ENCODE peak calls at places on chromosomes 12 and 14, in nine cellular contexts. W is nephron progenitor cell, X is DMS 273 treated with DMSO at 0.1 percent for 48 hours, N is foreskin fibroblast, M is germinal center, I is putamen, D is astrocyte of the spinal cord, S is left cardiac atrium, Y is NCI-H2171 treated with DMSO at 0.1 percent for 48 hours. K is an unnamed sample.

GRCh38 chr12:88650715-88651114 is 70.4 kb upstream of the KITLG start:
- DNase-seq in N (peak), S (no peak), M (no peak), X (no peak), Y (no peak), W (no peak), I (no peak), D (peak), K (peak)

GRCh38 chr12:17661250-17661649 is 428.7 kb downstream of the RERGL start:
- DNase-seq in M (no peak), W (no peak), I (no peak), S (no peak), Y (no peak), X (no peak), D (no peak), N (no peak), K (no peak)

GRCh38 chr12:75705749-75706719 is 194.6 kb upstream of the KRR1 start:
- DNase-seq in M (no peak), Y (no peak), W (peak), S (peak), N (peak), X (no peak), I (no peak), D (peak), K (peak)

GRCh38 chr12:121883315-121883660 is 5.3 kb upstream of the PSMD9 start:
- DNase-seq in S (no peak), I (no peak), W (no peak), D (no peak), X (no peak), M (no peak), N (no peak), Y (no peak), K (no peak)

GRCh38 chr12:3315201-3315661 is 175.8 kb upstream of the PRMT8 start:
- DNase-seq in W (no peak), I (no peak), S (peak), N (peak), M (no peak), X (no peak), Y (no peak), D (peak), K (peak)

GRCh38 chr14:60328588-60328987 is 79.6 kb downstream of the PPM1A start:
- DNase-seq in W (no peak), S (no peak), Y (no peak), D (no peak), X (no peak), M (no peak), I (no peak), N (no peak), K (no peak)

GRCh38 chr12:1576410-1577240 is 17.8 kb downstream of the FBXL14 start:
- DNase-seq in I (no peak), Y (no peak), M (no peak), N (peak), X (no peak), D (peak), W (peak), S (peak), K (peak)

GRCh38 chr14:64641760-64642159 is 62.5 kb upstream of the PLEKHG3 start:
- DNase-seq in W (no peak), M (no peak), I (no peak), D (no peak), Y (no peak), X (no peak), S (no peak), N (no peak), K (no peak)

GRCh38 chr12:44774815-44775411 is 101.2 kb downstream of the NELL2 start:
- DNase-seq in N (no peak), M (peak), Y (peak), D (no peak), W (peak), X (no peak), I (no peak), S (peak), K (no peak)

GRCh38 chr12:50825372-50825838 is 17.3 kb upstream of the TMPRSS12 start:
- DNase-seq in W (no peak), N (peak), M (peak), D (peak), I (peak), Y (peak), S (no peak), X (no peak), K (peak)